ENCODE peak calls at places on chromosomes 5 and 9, in nine cellular contexts. One of them, this sample, is unnamed.

GRCh38 chr5:1152156-1152555 is 40.3 kb upstream of the SLC12A7 start:
- DNase-seq in A673: no peak
- DNase-seq in brain microvascular endothelial cell: no peak
- DNase-seq in sigmoid colon: no peak
- DNase-seq in Calu3: peak
- DNase-seq in right lobe of liver: no peak
- DNase-seq in progenitor cell of endocrine pancreas: no peak
- DNase-seq in fibroblast of lung: no peak
- DNase-seq in psoas muscle: no peak
- DNase-seq in this sample: no peak

GRCh38 chr9:124084087-124084486 is 72.5 kb downstream of the LHX2 start:
- DNase-seq in sigmoid colon: no peak
- DNase-seq in Calu3: no peak
- DNase-seq in psoas muscle: no peak
- DNase-seq in right lobe of liver: no peak
- DNase-seq in fibroblast of lung: no peak
- DNase-seq in progenitor cell of endocrine pancreas: no peak
- DNase-seq in brain microvascular endothelial cell: no peak
- DNase-seq in A673: no peak
- DNase-seq in this sample: no peak

GRCh38 chr5:52743970-52744369 is 43.7 kb upstream of the ITGA1 start:
- DNase-seq in Calu3: no peak
- DNase-seq in psoas muscle: no peak
- DNase-seq in progenitor cell of endocrine pancreas: no peak
- DNase-seq in A673: peak
- DNase-seq in right lobe of liver: no peak
- DNase-seq in brain microvascular endothelial cell: peak
- DNase-seq in sigmoid colon: no peak
- DNase-seq in fibroblast of lung: peak
- DNase-seq in this sample: no peak

GRCh38 chr5:57175586-57175985 is 1.7 kb downstream of the GPBP1 start:
- DNase-seq in progenitor cell of endocrine pancreas: no peak
- DNase-seq in A673: peak
- DNase-seq in psoas muscle: no peak
- DNase-seq in right lobe of liver: no peak
- DNase-seq in sigmoid colon: no peak
- DNase-seq in Calu3: peak
- DNase-seq in brain microvascular endothelial cell: no peak
- DNase-seq in fibroblast of lung: no peak
- DNase-seq in this sample: peak

GRCh38 chr9:132474253-132474652 is 64.2 kb downstream of the CFAP77 start:
- DNase-seq in right lobe of liver: no peak
- DNase-seq in psoas muscle: no peak
- DNase-seq in brain microvascular endothelial cell: peak
- DNase-seq in Calu3: no peak
- DNase-seq in A673: no peak
- DNase-seq in sigmoid colon: no peak
- DNase-seq in fibroblast of lung: no peak
- DNase-seq in progenitor cell of endocrine pancreas: no peak
- DNase-seq in this sample: no peak

GRCh38 chr5:178473858-178474257 is 116.3 kb downstream of the COL23A1 start:
- DNase-seq in right lobe of liver: no peak
- DNase-seq in A673: no peak
- DNase-seq in Calu3: no peak
- DNase-seq in progenitor cell of endocrine pancreas: no peak
- DNase-seq in psoas muscle: no peak
- DNase-seq in brain microvascular endothelial cell: no peak
- DNase-seq in sigmoid colon: no peak
- DNase-seq in fibroblast of lung: no peak
- DNase-seq in this sample: no peak

GRCh38 chr9:136018257-136019031 is 57.3 kb upstream of the UBAC1 start:
- DNase-seq in Calu3: no peak
- DNase-seq in brain microvascular endothelial cell: no peak
- DNase-seq in progenitor cell of endocrine pancreas: no peak
- DNase-seq in A673: no peak
- DNase-seq in sigmoid colon: peak
- DNase-seq in fibroblast of lung: no peak
- DNase-seq in psoas muscle: peak
- DNase-seq in right lobe of liver: no peak
- DNase-seq in this sample: no peak

GRCh38 chr5:135008556-135008955 is 25.5 kb downstream of the PITX1 start:
- DNase-seq in right lobe of liver: no peak
- DNase-seq in brain microvascular endothelial cell: no peak
- DNase-seq in sigmoid colon: no peak
- DNase-seq in fibroblast of lung: no peak
- DNase-seq in psoas muscle: no peak
- DNase-seq in A673: no peak
- DNase-seq in Calu3: no peak
- DNase-seq in progenitor cell of endocrine pancreas: no peak
- DNase-seq in this sample: no peak

GRCh38 chr9:89395931-89396710 is 77.8 kb downstream of the SECISBP2 start:
- DNase-seq in brain microvascular endothelial cell: no peak
- DNase-seq in Calu3: no peak
- DNase-seq in fibroblast of lung: no peak
- DNase-seq in right lobe of liver: no peak
- DNase-seq in psoas muscle: peak
- DNase-seq in A673: no peak
- DNase-seq in sigmoid colon: no peak
- DNase-seq in progenitor cell of endocrine pancreas: no peak
- DNase-seq in this sample: no peak

GRCh38 chr5:147567917-147568598 is 58.2 kb upstream of the DPYSL3 start:
- DNase-seq in Calu3: peak
- DNase-seq in brain microvascular endothelial cell: peak
- DNase-seq in sigmoid colon: no peak
- DNase-seq in A673: peak
- DNase-seq in right lobe of liver: no peak
- DNase-seq in fibroblast of lung: peak
- DNase-seq in psoas muscle: no peak
- DNase-seq in progenitor cell of endocrine pancreas: no peak
- DNase-seq in this sample: peak

GRCh38 chr9:967436-967835 is 9.0 kb upstream of the DMRT3 start:
- DNase-seq in Calu3: no peak
- DNase-seq in sigmoid colon: no peak
- DNase-seq in right lobe of liver: no peak
- DNase-seq in psoas muscle: no peak
- DNase-seq in fibroblast of lung: no peak
- DNase-seq in progenitor cell of endocrine pancreas: no peak
- DNase-seq in A673: no peak
- DNase-seq in brain microvascular endothelial cell: no peak
- DNase-seq in this sample: no peak

GRCh38 chr5:34412769-34413168 is 243.4 kb upstream of the RAI14 start:
- DNase-seq in progenitor cell of endocrine pancreas: no peak
- DNase-seq in fibroblast of lung: peak
- DNase-seq in sigmoid colon: no peak
- DNase-seq in brain microvascular endothelial cell: peak
- DNase-seq in Calu3: no peak
- DNase-seq in right lobe of liver: no peak
- DNase-seq in psoas muscle: no peak
- DNase-seq in A673: no peak
- DNase-seq in this sample: no peak

GRCh38 chr5:84403773-84404172 is 19.1 kb upstream of the EDIL3 start:
- DNase-seq in brain microvascular endothelial cell: peak
- DNase-seq in right lobe of liver: no peak
- DNase-seq in fibroblast of lung: peak
- DNase-seq in psoas muscle: no peak
- DNase-seq in sigmoid colon: no peak
- DNase-seq in A673: no peak
- DNase-seq in progenitor cell of endocrine pancreas: no peak
- DNase-seq in Calu3: no peak
- DNase-seq in this sample: peak

GRCh38 chr9:12988259-12988658 is 213.4 kb downstream of the LURAP1L start:
- DNase-seq in right lobe of liver: no peak
- DNase-seq in fibroblast of lung: no peak
- DNase-seq in progenitor cell of endocrine pancreas: no peak
- DNase-seq in psoas muscle: no peak
- DNase-seq in A673: no peak
- DNase-seq in brain microvascular endothelial cell: no peak
- DNase-seq in sigmoid colon: no peak
- DNase-seq in Calu3: no peak
- DNase-seq in this sample: no peak

GRCh38 chr5:6712136-6712581 is 1.1 kb upstream of the TENT4A start:
- DNase-seq in sigmoid colon: peak
- DNase-seq in progenitor cell of endocrine pancreas: peak
- DNase-seq in brain microvascular endothelial cell: peak
- DNase-seq in A673: peak
- DNase-seq in fibroblast of lung: peak
- DNase-seq in right lobe of liver: peak
- DNase-seq in psoas muscle: peak
- DNase-seq in Calu3: peak
- DNase-seq in this sample: peak

GRCh38 chr5:654071-654778 is 38.9 kb downstream of the TPPP start:
- DNase-seq in fibroblast of lung: no peak
- DNase-seq in brain microvascular endothelial cell: peak
- DNase-seq in right lobe of liver: no peak
- DNase-seq in psoas muscle: peak
- DNase-seq in A673: no peak
- DNase-seq in Calu3: no peak
- DNase-seq in progenitor cell of endocrine pancreas: no peak
- DNase-seq in sigmoid colon: peak
- DNase-seq in this sample: no peak

GRCh38 chr5:156322666-156323065 is 4.3 kb upstream of the SGCD start:
- DNase-seq in psoas muscle: no peak
- DNase-seq in progenitor cell of endocrine pancreas: no peak
- DNase-seq in A673: no peak
- DNase-seq in sigmoid colon: no peak
- DNase-seq in brain microvascular endothelial cell: no peak
- DNase-seq in right lobe of liver: no peak
- DNase-seq in fibroblast of lung: no peak
- DNase-seq in Calu3: no peak
- DNase-seq in this sample: no peak

GRCh38 chr5:141783599-141784296 is 94.5 kb downstream of the PCDH1 start:
- DNase-seq in Calu3: peak
- DNase-seq in A673: no peak
- DNase-seq in psoas muscle: no peak
- DNase-seq in sigmoid colon: no peak
- DNase-seq in fibroblast of lung: peak
- DNase-seq in right lobe of liver: no peak
- DNase-seq in brain microvascular endothelial cell: no peak
- DNase-seq in progenitor cell of endocrine pancreas: no peak
- DNase-seq in this sample: peak

GRCh38 chr5:1118738-1119137 is 6.9 kb upstream of the SLC12A7 start:
- DNase-seq in sigmoid colon: peak
- DNase-seq in progenitor cell of endocrine pancreas: no peak
- DNase-seq in right lobe of liver: no peak
- DNase-seq in A673: peak
- DNase-seq in brain microvascular endothelial cell: no peak
- DNase-seq in psoas muscle: no peak
- DNase-seq in fibroblast of lung: peak
- DNase-seq in Calu3: peak
- DNase-seq in this sample: no peak

GRCh38 chr5:65034782-65035181 is 266.1 kb downstream of the CWC27 start:
- DNase-seq in right lobe of liver: no peak
- DNase-seq in fibroblast of lung: no peak
- DNase-seq in psoas muscle: no peak
- DNase-seq in Calu3: no peak
- DNase-seq in A673: no peak
- DNase-seq in sigmoid colon: peak
- DNase-seq in brain microvascular endothelial cell: no peak
- DNase-seq in progenitor cell of endocrine pancreas: no peak
- DNase-seq in this sample: no peak

GRCh38 chr5:139468421-139468931 is 2.3 kb upstream of the SMIM33 start:
- DNase-seq in sigmoid colon: no peak
- DNase-seq in A673: no peak
- DNase-seq in progenitor cell of endocrine pancreas: no peak
- DNase-seq in fibroblast of lung: no peak
- DNase-seq in Calu3: no peak
- DNase-seq in brain microvascular endothelial cell: no peak
- DNase-seq in psoas muscle: no peak
- DNase-seq in right lobe of liver: no peak
- DNase-seq in this sample: no peak
- TF ChIP-seq CTCF in sigmoid colon: no peak
- TF ChIP-seq CTCF in A673: peak
- TF ChIP-seq CTCF in progenitor cell of endocrine pancreas: no peak
- TF ChIP-seq CTCF in fibroblast of lung: no peak
- TF ChIP-seq CTCF in Calu3: no peak
- TF ChIP-seq CTCF in brain microvascular endothelial cell: peak
- TF ChIP-seq CTCF in psoas muscle: no peak
- TF ChIP-seq CTCF in right lobe of liver: no peak
- TF ChIP-seq CTCF in this sample: peak

DNA sequence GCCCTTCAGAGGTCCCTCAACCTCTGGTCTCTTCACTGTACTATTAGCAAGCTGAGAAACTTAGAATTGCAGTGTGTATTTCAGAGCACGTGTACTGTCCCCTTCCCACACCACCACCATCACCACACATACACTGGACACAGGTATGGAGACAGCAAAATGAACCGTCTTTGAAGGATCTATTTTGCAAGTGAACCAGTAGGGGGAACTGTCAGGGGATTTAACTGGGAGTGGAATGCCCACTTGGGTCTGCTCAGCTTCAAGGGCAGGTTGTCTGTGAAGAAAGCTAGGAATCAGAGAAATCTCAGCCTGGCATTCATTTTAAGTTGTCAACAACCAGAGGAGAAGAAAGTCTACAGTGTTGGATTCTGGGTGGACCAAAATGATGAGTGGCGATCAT is 147.0 kb downstream of the DCP2 start:
- DNase-seq in sigmoid colon: no peak
- DNase-seq in fibroblast of lung: no peak
- DNase-seq in progenitor cell of endocrine pancreas: no peak
- DNase-seq in Calu3: peak
- DNase-seq in psoas muscle: no peak
- DNase-seq in brain microvascular endothelial cell: no peak
- DNase-seq in A673: peak
- DNase-seq in right lobe of liver: no peak
- DNase-seq in this sample: no peak
- TF ChIP-seq CTCF in sigmoid colon: no peak
- TF ChIP-seq CTCF in fibroblast of lung: no peak
- TF ChIP-seq CTCF in progenitor cell of endocrine pancreas: peak
- TF ChIP-seq CTCF in Calu3: peak
- TF ChIP-seq CTCF in psoas muscle: no peak
- TF ChIP-seq CTCF in brain microvascular endothelial cell: peak
- TF ChIP-seq CTCF in A673: peak
- TF ChIP-seq CTCF in right lobe of liver: no peak
- TF ChIP-seq CTCF in this sample: peak

GRCh38 chr5:160262151-160262550 is 32.8 kb downstream of the FABP6 start:
- DNase-seq in sigmoid colon: no peak
- DNase-seq in right lobe of liver: no peak
- DNase-seq in progenitor cell of endocrine pancreas: no peak
- DNase-seq in A673: peak
- DNase-seq in fibroblast of lung: no peak
- DNase-seq in Calu3: no peak
- DNase-seq in psoas muscle: no peak
- DNase-seq in brain microvascular endothelial cell: no peak
- DNase-seq in this sample: no peak
- TF ChIP-seq CTCF in sigmoid colon: no peak
- TF ChIP-seq CTCF in right lobe of liver: no peak
- TF ChIP-seq CTCF in progenitor cell of endocrine pancreas: no peak
- TF ChIP-seq CTCF in A673: no peak
- TF ChIP-seq CTCF in fibroblast of lung: no peak
- TF ChIP-seq CTCF in Calu3: no peak
- TF ChIP-seq CTCF in psoas muscle: no peak
- TF ChIP-seq CTCF in brain microvascular endothelial cell: no peak
- TF ChIP-seq CTCF in this sample: no peak

DNA sequence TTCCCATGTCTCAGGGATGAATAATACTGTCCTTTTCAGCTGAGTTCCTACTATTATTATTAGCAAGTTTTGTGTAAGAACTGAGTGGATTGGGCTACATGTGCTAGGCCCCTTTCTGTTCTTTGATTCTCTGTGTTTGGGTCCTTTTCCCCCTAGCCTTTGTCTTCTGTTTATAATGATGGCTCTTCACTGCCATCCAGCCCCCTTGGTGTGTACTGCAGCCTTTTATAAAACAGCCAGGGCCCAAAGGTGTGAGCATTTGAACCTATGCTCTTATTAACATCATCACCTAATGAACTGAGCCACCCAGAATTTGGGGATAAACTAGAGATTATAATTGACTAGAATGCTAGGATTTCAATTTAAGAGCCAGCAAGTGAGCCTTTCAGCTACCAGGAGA is 52.6 kb downstream of the PLAC8L1 start:
- DNase-seq in A673: peak
- DNase-seq in sigmoid colon: no peak
- DNase-seq in brain microvascular endothelial cell: no peak
- DNase-seq in progenitor cell of endocrine pancreas: no peak
- DNase-seq in right lobe of liver: no peak
- DNase-seq in fibroblast of lung: no peak
- DNase-seq in Calu3: peak
- DNase-seq in psoas muscle: no peak
- DNase-seq in this sample: no peak
- TF ChIP-seq CTCF in A673: peak
- TF ChIP-seq CTCF in sigmoid colon: no peak
- TF ChIP-seq CTCF in brain microvascular endothelial cell: peak
- TF ChIP-seq CTCF in progenitor cell of endocrine pancreas: peak
- TF ChIP-seq CTCF in right lobe of liver: no peak
- TF ChIP-seq CTCF in fibroblast of lung: no peak
- TF ChIP-seq CTCF in Calu3: peak
- TF ChIP-seq CTCF in psoas muscle: no peak
- TF ChIP-seq CTCF in this sample: peak